ENCODE peak calls at places on chromosomes 12 and 14, in eight cellular contexts. T, P, I, O, F, M, D and H are unnamed samples.

GRCh38 chr12:80041691-80042090 is 57.6 kb upstream of the OTOGL start:
- DNase-seq in T (no peak), P (peak), I (peak), O (no peak), F (no peak), M (peak), D (peak), H (peak)

GRCh38 chr14:43135877-43136411 is 1371.1 kb downstream of the FSCB start:
- DNase-seq in T (no peak), P (no peak), I (no peak), O (peak), F (peak), M (no peak), D (no peak), H (no peak)

GRCh38 chr14:92317511-92317910 is 5.5 kb upstream of the SLC24A4 start:
- DNase-seq in T (no peak), P (no peak), I (peak), O (no peak), F (no peak), M (peak), D (peak), H (no peak)

GRCh38 chr14:100889641-100890040 is 13.9 kb downstream of the RTL1 start:
- DNase-seq in T (no peak), P (no peak), I (no peak), O (peak), F (no peak), M (no peak), D (no peak), H (no peak)

GRCh38 chr14:26596722-26597030 is 1.2 kb downstream of the NOVA1 start:
- DNase-seq in T (no peak), P (no peak), I (peak), O (no peak), F (no peak), M (no peak), D (no peak), H (peak)

GRCh38 chr12:117472983-117473382 is 111.6 kb upstream of the NOS1 start:
- DNase-seq in T (peak), P (no peak), I (no peak), O (peak), F (peak), M (no peak), D (no peak), H (no peak)

GRCh38 chr14:58805057-58805456 is 167.3 kb downstream of the DACT1 start:
- DNase-seq in T (no peak), P (no peak), I (peak), O (no peak), F (no peak), M (no peak), D (peak), H (no peak)

GRCh38 chr12:12791756-12792346 is 6.4 kb downstream of the APOLD1 start:
- DNase-seq in T (no peak), P (no peak), I (peak), O (no peak), F (no peak), M (no peak), D (peak), H (peak)

GRCh38 chr12:108320503-108321293 is 18.4 kb downstream of the CMKLR1 start:
- DNase-seq in T (no peak), P (no peak), I (no peak), O (no peak), F (no peak), M (no peak), D (no peak), H (no peak)

GRCh38 chr14:104895786-104896642 is 28.7 kb upstream of the PLD4 start:
- DNase-seq in T (no peak), P (no peak), I (no peak), O (peak), F (peak), M (no peak), D (no peak), H (no peak)

GRCh38 chr12:79933580-79934264 is 1.2 kb downstream of the PPP1R12A start:
- DNase-seq in T (no peak), P (no peak), I (peak), O (no peak), F (no peak), M (peak), D (peak), H (peak)

GRCh38 chr12:110689002-110689600 is at the start of gene HVCN1:
- DNase-seq in T (no peak), P (no peak), I (no peak), O (peak), F (peak), M (no peak), D (no peak), H (no peak)

GRCh38 chr12:119700078-119700477 is 32.1 kb downstream of the PRKAB1 start:
- DNase-seq in T (no peak), P (no peak), I (no peak), O (no peak), F (no peak), M (no peak), D (peak), H (no peak)

GRCh38 chr12:105993766-105994165 is 145.0 kb downstream of the NUAK1 start:
- DNase-seq in T (no peak), P (no peak), I (no peak), O (no peak), F (peak), M (no peak), D (no peak), H (no peak)

GRCh38 chr14:26216797-26217196 is 381.0 kb downstream of the NOVA1 start:
- DNase-seq in T (no peak), P (no peak), I (no peak), O (no peak), F (no peak), M (no peak), D (no peak), H (no peak)

GRCh38 chr12:83042441-83043215 is 355.9 kb downstream of the TMTC2 start:
- DNase-seq in T (no peak), P (peak), I (no peak), O (no peak), F (no peak), M (no peak), D (peak), H (no peak)

GRCh38 chr14:66508846-66509621 is 1.1 kb downstream of the GPHN start:
- DNase-seq in T (peak), P (no peak), I (peak), O (peak), F (peak), M (peak), D (peak), H (peak)

GRCh38 chr14:81826080-81826479 is 292.4 kb upstream of the SEL1L start:
- DNase-seq in T (no peak), P (no peak), I (no peak), O (no peak), F (no peak), M (no peak), D (no peak), H (no peak)

GRCh38 chr14:81829447-81829846 is 295.8 kb upstream of the SEL1L start:
- DNase-seq in T (no peak), P (no peak), I (no peak), O (peak), F (peak), M (no peak), D (no peak), H (no peak)

GRCh38 chr14:81834308-81834707 is 300.7 kb upstream of the SEL1L start:
- DNase-seq in T (no peak), P (no peak), I (no peak), O (no peak), F (no peak), M (no peak), D (no peak), H (no peak)

GRCh38 chr14:81831128-81831815 is 297.6 kb upstream of the SEL1L start:
- DNase-seq in T (no peak), P (no peak), I (peak), O (no peak), F (no peak), M (no peak), D (no peak), H (peak)
- TF ChIP-seq CTCF in T (no peak), P (no peak), I (no peak), O (no peak), F (no peak), M (no peak), D (no peak), H (no peak)

GRCh38 chr12:104790296-104791125 is 167.6 kb downstream of the SLC41A2 start:
- DNase-seq in T (peak), P (no peak), I (peak), O (peak), F (peak), M (no peak), D (no peak), H (peak)
- H3K4me3 ChIP-seq in T (no peak), P (no peak), I (no peak), O (no peak), F (no peak), M (no peak), D (no peak), H (no peak)

GRCh38 chr14:106809615-106810014 is 1283.2 kb downstream of the TMEM121 start:
- DNase-seq in T (no peak), P (no peak), I (no peak), O (no peak), F (no peak), M (no peak), D (no peak), H (no peak)
- TF ChIP-seq CTCF in T (no peak), P (no peak), I (no peak), O (no peak), F (no peak), M (no peak), D (no peak), H (no peak)

GRCh38 chr12:51923506-51924365 is 16.4 kb downstream of the ACVRL1 start:
- DNase-seq in T (peak), P (no peak), I (peak), O (peak), F (peak), M (no peak), D (peak), H (peak)
- H3K4me3 ChIP-seq in T (no peak), P (peak), I (peak), O (no peak), F (peak), M (no peak), D (peak), H (no peak)

GRCh38 chr12:92756905-92757598 is 54.3 kb downstream of the PLEKHG7 start:
- DNase-seq in T (no peak), P (no peak), I (no peak), O (no peak), F (no peak), M (no peak), D (no peak), H (no peak)
- TF ChIP-seq CTCF in T (no peak), P (no peak), I (no peak), O (no peak), F (no peak), M (no peak), D (no peak), H (no peak)